ENCODE peak calls at places on chromosomes 16 and 17, in seven cellular contexts. J is KG1, W is GM12878, H is breast epithelium, P is EL, F is NCI-H2029 treated with DMSO at 0.1 percent for 48 hours, Y is lung microvascular endothelial cell. T is an unnamed sample.

GRCh38 chr17:13776027-13776551 is 174.4 kb upstream of the HS3ST3A1 start:
- DNase-seq in W (no peak), J (no peak), H (no peak), F (no peak), P (no peak), Y (no peak), T (no peak)

GRCh38 chr17:83096401-83097220 is 17.2 kb downstream of the METRNL start:
- DNase-seq in Y (no peak), F (peak; percentile 60), W (no peak), H (peak; percentile 72), P (no peak), J (no peak), T (no peak)

GRCh38 chr17:28225872-28226271 is 93.1 kb upstream of the TMEM97 start:
- DNase-seq in F (no peak), W (no peak), J (no peak), H (no peak), Y (no peak), P (no peak), T (no peak)

GRCh38 chr17:28928061-28928460 is 23.3 kb downstream of the PHF12 start:
- DNase-seq in H (no peak), W (no peak), J (no peak), Y (no peak), P (peak; percentile 68), F (no peak), T (no peak)

GRCh38 chr17:40348562-40349476 is 15.7 kb downstream of the GJD3 start:
- DNase-seq in W (no peak), F (no peak), P (no peak), J (no peak), H (peak; percentile 80), Y (no peak), T (no peak)

GRCh38 chr16:68079616-68080344 is 5.4 kb upstream of the NFATC3 start:
- DNase-seq in F (no peak), W (no peak), Y (peak; percentile 83), H (peak; percentile 50), J (peak; percentile 85), P (no peak), T (peak; percentile 95)

GRCh38 chr17:75457047-75457654 is 716 bp downstream of the TMEM94 start:
- DNase-seq in J (no peak), Y (peak; percentile 63), W (no peak), F (no peak), H (no peak), P (peak; percentile 65), T (no peak)

GRCh38 chr17:1300580-1300905 is 21.1 kb downstream of the TRARG1 start:
- DNase-seq in F (no peak), H (no peak), W (no peak), P (no peak), Y (no peak), J (no peak), T (no peak)

GRCh38 chr16:19499481-19499880 is 22.4 kb downstream of the GDE1 start:
- DNase-seq in Y (no peak), H (no peak), W (no peak), J (no peak), F (no peak), P (no peak), T (no peak)

GRCh38 chr17:61353615-61354014 is 46.0 kb upstream of the TBX2 start:
- DNase-seq in F (no peak), J (no peak), P (no peak), Y (no peak), H (no peak), W (no peak), T (no peak)

GRCh38 chr16:73014768-73015167 is 33.2 kb downstream of the ZFHX3 start:
- DNase-seq in J (no peak), F (no peak), P (no peak), H (no peak), Y (no peak), W (no peak), T (no peak)

GRCh38 chr16:23351360-23351759 is 49.3 kb downstream of the SCNN1B start:
- DNase-seq in F (peak; percentile 69), Y (no peak), W (no peak), J (no peak), H (no peak), P (no peak), T (no peak)

GRCh38 chr17:52790359-52790955 is 631.9 kb upstream of the CA10 start:
- DNase-seq in W (no peak), F (no peak), Y (peak; percentile 84), J (no peak), P (no peak), H (no peak), T (no peak)

GRCh38 chr17:63349478-63350000 is 96.6 kb downstream of the CYB561 start:
- DNase-seq in W (no peak), J (no peak), Y (no peak), H (no peak), P (peak; percentile 88), F (no peak), T (no peak)

GRCh38 chr17:34645636-34646035 is 66.3 kb downstream of the TMEM132E start:
- DNase-seq in H (no peak), W (no peak), J (no peak), Y (no peak), F (peak; percentile 92), P (no peak), T (no peak)

GRCh38 chr16:2003827-2004641 is 5.6 kb downstream of the ZNF598 start:
- DNase-seq in W (no peak), J (peak; percentile 68), Y (peak; percentile 91), P (peak; percentile 76), H (peak; percentile 74), F (peak; percentile 56), T (peak; percentile 82)

GRCh38 chr16:52863000-52863399 is 189.7 kb downstream of the CHD9NB start:
- DNase-seq in W (no peak), P (no peak), J (no peak), F (no peak), H (no peak), Y (no peak), T (no peak)

GRCh38 chr17:5248821-5249479 is 14.3 kb upstream of the SCIMP start:
- DNase-seq in H (no peak), J (no peak), P (no peak), Y (no peak), F (no peak), W (no peak), T (no peak)

GRCh38 chr17:79201536-79202227 is 127.1 kb downstream of the ENGASE start:
- DNase-seq in W (no peak), H (no peak), P (peak; percentile 60), J (no peak), Y (no peak), F (no peak), T (no peak)

GRCh38 chr17:4998027-4998665 is 396 bp downstream of the KIF1C start:
- DNase-seq in H (peak; percentile 26), W (no peak), P (no peak), Y (peak; percentile 42), F (no peak), J (no peak), T (no peak)

GRCh38 chr16:56603589-56603988 is 4.8 kb upstream of the MT2A start:
- DNase-seq in F (no peak), Y (peak; percentile 66), W (no peak), P (peak; percentile 42), H (peak; percentile 56), J (no peak), T (peak; percentile 34)

GRCh38 chr17:4334776-4335175 is 31.7 kb downstream of the UBE2G1 start:
- DNase-seq in Y (no peak), J (no peak), P (no peak), F (no peak), W (no peak), H (no peak), T (no peak)

GRCh38 chr17:42667088-42667951 is 8.2 kb downstream of the TUBG2 start:
- DNase-seq in P (peak; percentile 96), F (no peak), H (peak; percentile 73), Y (peak; percentile 32), J (no peak), W (no peak), T (no peak)

GRCh38 chr17:81042606-81043005 is 7.7 kb downstream of the BAIAP2 start:
- DNase-seq in Y (no peak), J (no peak), P (no peak), W (no peak), F (no peak), H (no peak), T (no peak)

GRCh38 chr16:8928467-8928957 is 35.2 kb downstream of the USP7 start:
- DNase-seq in H (no peak), J (no peak), Y (no peak), F (no peak), W (peak; percentile 59), P (no peak), T (no peak)

GRCh38 chr17:49362723-49363117 is 670 bp upstream of the ZNF652 start:
- DNase-seq in H (no peak), Y (no peak), P (no peak), J (no peak), F (no peak), W (no peak), T (no peak)